ENCODE peak calls at places on chromosomes 5 and 9, in ten cellular contexts. D, P, B, W, A, Q, L, J, H and U are unnamed samples.
A peak's percentile ranks its signal among the peaks of the same experiment; 100 is the strongest.

GRCh38 chr5:138640138-138640537 is 64.9 kb upstream of the HSPA9 start:
- DNase-seq in B (no peak), D (no peak), J (no peak), P (no peak), W (no peak), A (no peak), H (no peak), L (no peak), Q (no peak), U (no peak)

GRCh38 chr9:111632051-111632450 is 917 bp downstream of the DNAJC25 start:
- DNase-seq in H (no peak), D (no peak), B (no peak), P (no peak), L (no peak), Q (no peak), J (no peak), A (no peak), W (no peak), U (no peak)

GRCh38 chr5:180138976-180139730 is 67.6 kb upstream of the RNF130 start:
- DNase-seq in D (no peak), B (no peak), P (no peak), L (no peak), A (no peak), H (no peak), W (no peak), Q (no peak), J (no peak), U (no peak)

GRCh38 chr5:146722361-146722779 is 156.2 kb downstream of the PPP2R2B start:
- DNase-seq in P (no peak), A (no peak), J (no peak), H (no peak), W (no peak), B (no peak), D (no peak), L (no peak), Q (no peak), U (no peak)

GRCh38 chr5:115460476-115460875 is 84.1 kb downstream of the FEM1C start:
- DNase-seq in J (no peak), W (no peak), A (no peak), H (no peak), B (peak; percentile 50), Q (peak; percentile 85), P (no peak), L (no peak), D (no peak), U (peak; percentile 27)

GRCh38 chr9:33256236-33256635 is 8.3 kb downstream of the BAG1 start:
- DNase-seq in Q (no peak), J (no peak), A (no peak), L (no peak), D (no peak), B (no peak), P (no peak), W (no peak), H (no peak), U (no peak)

GRCh38 chr5:59874675-59875074 is 18.9 kb downstream of the PDE4D start:
- DNase-seq in B (no peak), W (no peak), L (no peak), P (no peak), A (no peak), D (no peak), H (no peak), J (no peak), Q (no peak), U (no peak)

GRCh38 chr5:27568811-27569210 is 530.4 kb upstream of the CDH9 start:
- DNase-seq in D (no peak), L (no peak), B (no peak), J (no peak), H (no peak), P (no peak), Q (no peak), A (no peak), W (no peak), U (no peak)

GRCh38 chr5:133316346-133317343 is 264.8 kb downstream of the HSPA4 start:
- DNase-seq in D (no peak), A (peak; percentile 56), Q (no peak), J (peak; percentile 50), W (no peak), H (no peak), L (no peak), B (no peak), P (peak; percentile 78), U (no peak)

GRCh38 chr5:78182838-78183237 is 111.7 kb downstream of the AP3B1 start:
- DNase-seq in B (no peak), L (no peak), W (no peak), D (no peak), A (no peak), Q (no peak), H (no peak), P (peak; percentile 10), J (no peak), U (no peak)

GRCh38 chr5:32138839-32139493 is 35.2 kb downstream of the GOLPH3 start:
- DNase-seq in A (no peak), W (no peak), P (no peak), Q (no peak), D (no peak), J (no peak), H (no peak), B (peak; percentile 75), L (no peak), U (no peak)

GRCh38 chr5:71954329-71954728 is 152.9 kb upstream of the MAP1B start:
- DNase-seq in A (no peak), W (no peak), D (no peak), P (no peak), B (no peak), H (no peak), L (no peak), Q (no peak), J (no peak), U (no peak)

GRCh38 chr9:123455187-123455586 is 99.2 kb downstream of the CRB2 start:
- DNase-seq in L (no peak), P (no peak), Q (no peak), H (no peak), B (no peak), D (no peak), W (peak; percentile 60), J (no peak), A (no peak), U (no peak)

GRCh38 chr5:84306617-84307016 is 78.1 kb downstream of the EDIL3 start:
- DNase-seq in L (no peak), Q (no peak), H (no peak), D (no peak), B (no peak), A (no peak), J (no peak), P (no peak), W (no peak), U (no peak)

GRCh38 chr5:168992687-168993086 is 308.3 kb downstream of the SLIT3 start:
- DNase-seq in L (no peak), H (peak; percentile 69), W (no peak), B (no peak), P (no peak), Q (no peak), A (no peak), D (no peak), J (peak; percentile 53), U (no peak)